ENCODE peak calls at places on chromosomes 4 and X, in ten cellular contexts. One of them, this sample, is unnamed.
A peak's percentile ranks its signal among the peaks of the same experiment; 100 is the strongest.

GRCh38 chrX:18769364-18769763 is 61.9 kb downstream of the PPEF1 start:
- DNase-seq in Panc1: no peak
- DNase-seq in ovary: no peak
- DNase-seq in body of pancreas: no peak
- DNase-seq in GM23338: no peak
- DNase-seq in psoas muscle: no peak
- DNase-seq in mammary epithelial cell: no peak
- DNase-seq in PC-3: no peak
- DNase-seq in astrocyte: no peak
- DNase-seq in CD4-positive, alpha-beta memory T cell: no peak
- DNase-seq in this sample: no peak

GRCh38 chr4:136634121-136634520 is 898.2 kb downstream of the PCDH18 start:
- DNase-seq in psoas muscle: no peak
- DNase-seq in ovary: no peak
- DNase-seq in Panc1: no peak
- DNase-seq in GM23338: no peak
- DNase-seq in astrocyte: no peak
- DNase-seq in CD4-positive, alpha-beta memory T cell: no peak
- DNase-seq in mammary epithelial cell: no peak
- DNase-seq in body of pancreas: no peak
- DNase-seq in PC-3: no peak
- DNase-seq in this sample: no peak

GRCh38 chr4:48699470-48699869 is 80.6 kb downstream of the FRYL start:
- DNase-seq in GM23338: no peak
- DNase-seq in ovary: no peak
- DNase-seq in body of pancreas: no peak
- DNase-seq in psoas muscle: no peak
- DNase-seq in mammary epithelial cell: peak; percentile 53
- DNase-seq in PC-3: peak; percentile 35
- DNase-seq in CD4-positive, alpha-beta memory T cell: no peak
- DNase-seq in Panc1: peak; percentile 30
- DNase-seq in astrocyte: peak; percentile 50
- DNase-seq in this sample: no peak

GRCh38 chrX:71543316-71543715 is 10.4 kb downstream of the OGT start:
- DNase-seq in body of pancreas: no peak
- DNase-seq in psoas muscle: no peak
- DNase-seq in GM23338: no peak
- DNase-seq in CD4-positive, alpha-beta memory T cell: no peak
- DNase-seq in PC-3: peak; percentile 95
- DNase-seq in Panc1: no peak
- DNase-seq in mammary epithelial cell: peak; percentile 91
- DNase-seq in astrocyte: peak; percentile 80
- DNase-seq in ovary: no peak
- DNase-seq in this sample: no peak

GRCh38 chrX:26918633-26919032 is 544.5 kb downstream of the PPP4R3C start:
- DNase-seq in Panc1: no peak
- DNase-seq in CD4-positive, alpha-beta memory T cell: no peak
- DNase-seq in mammary epithelial cell: peak; percentile 9
- DNase-seq in psoas muscle: no peak
- DNase-seq in GM23338: peak; percentile 62
- DNase-seq in astrocyte: no peak
- DNase-seq in body of pancreas: no peak
- DNase-seq in PC-3: peak; percentile 3
- DNase-seq in ovary: no peak
- DNase-seq in this sample: peak; percentile 40

GRCh38 chr4:102139932-102140331 is 205.3 kb downstream of the SLC39A8 start:
- DNase-seq in body of pancreas: no peak
- DNase-seq in astrocyte: peak; percentile 31
- DNase-seq in CD4-positive, alpha-beta memory T cell: no peak
- DNase-seq in PC-3: peak; percentile 88
- DNase-seq in mammary epithelial cell: peak; percentile 78
- DNase-seq in psoas muscle: no peak
- DNase-seq in GM23338: no peak
- DNase-seq in ovary: no peak
- DNase-seq in Panc1: no peak
- DNase-seq in this sample: no peak

GRCh38 chrX:153499876-153500275 is 5.1 kb downstream of the BGN start:
- DNase-seq in body of pancreas: no peak
- DNase-seq in psoas muscle: no peak
- DNase-seq in CD4-positive, alpha-beta memory T cell: no peak
- DNase-seq in mammary epithelial cell: no peak
- DNase-seq in Panc1: no peak
- DNase-seq in PC-3: no peak
- DNase-seq in GM23338: no peak
- DNase-seq in astrocyte: no peak
- DNase-seq in ovary: no peak
- DNase-seq in this sample: no peak

GRCh38 chr4:168511780-168512467 is 15.1 kb downstream of the PALLD start:
- DNase-seq in CD4-positive, alpha-beta memory T cell: peak; percentile 70
- DNase-seq in body of pancreas: no peak
- DNase-seq in Panc1: no peak
- DNase-seq in astrocyte: no peak
- DNase-seq in PC-3: no peak
- DNase-seq in GM23338: peak; percentile 14
- DNase-seq in ovary: no peak
- DNase-seq in psoas muscle: no peak
- DNase-seq in mammary epithelial cell: no peak
- DNase-seq in this sample: no peak

GRCh38 chr4:15291133-15291532 is 136.7 kb upstream of the C1QTNF7 start:
- DNase-seq in CD4-positive, alpha-beta memory T cell: no peak
- DNase-seq in ovary: no peak
- DNase-seq in astrocyte: no peak
- DNase-seq in GM23338: no peak
- DNase-seq in mammary epithelial cell: peak; percentile 5
- DNase-seq in PC-3: no peak
- DNase-seq in body of pancreas: no peak
- DNase-seq in Panc1: no peak
- DNase-seq in psoas muscle: no peak
- DNase-seq in this sample: no peak

GRCh38 chr4:98745372-98745771 is 87.0 kb upstream of the TSPAN5 start:
- DNase-seq in mammary epithelial cell: peak; percentile 32
- DNase-seq in astrocyte: no peak
- DNase-seq in body of pancreas: no peak
- DNase-seq in psoas muscle: no peak
- DNase-seq in CD4-positive, alpha-beta memory T cell: no peak
- DNase-seq in GM23338: peak; percentile 56
- DNase-seq in PC-3: peak; percentile 28
- DNase-seq in ovary: no peak
- DNase-seq in Panc1: no peak
- DNase-seq in this sample: peak; percentile 71

GRCh38 chrX:56563231-56564116 is at the start of gene UBQLN2:
- DNase-seq in astrocyte: peak; percentile 66
- DNase-seq in GM23338: peak; percentile 76
- DNase-seq in body of pancreas: peak; percentile 83
- DNase-seq in CD4-positive, alpha-beta memory T cell: peak; percentile 76
- DNase-seq in ovary: peak; percentile 86
- DNase-seq in Panc1: no peak
- DNase-seq in psoas muscle: peak; percentile 80
- DNase-seq in PC-3: peak; percentile 65
- DNase-seq in mammary epithelial cell: peak; percentile 69
- DNase-seq in this sample: peak; percentile 79

GRCh38 chrX:49263631-49264030 is 879 bp downstream of the FOXP3 start:
- DNase-seq in GM23338: no peak
- DNase-seq in ovary: no peak
- DNase-seq in CD4-positive, alpha-beta memory T cell: no peak
- DNase-seq in body of pancreas: no peak
- DNase-seq in astrocyte: no peak
- DNase-seq in PC-3: no peak
- DNase-seq in Panc1: no peak
- DNase-seq in mammary epithelial cell: no peak
- DNase-seq in psoas muscle: no peak
- DNase-seq in this sample: no peak

GRCh38 chrX:151985955-151986354 is 11.5 kb upstream of the GABRE start:
- DNase-seq in Panc1: no peak
- DNase-seq in CD4-positive, alpha-beta memory T cell: no peak
- DNase-seq in mammary epithelial cell: peak; percentile 37
- DNase-seq in GM23338: no peak
- DNase-seq in PC-3: no peak
- DNase-seq in astrocyte: peak; percentile 50
- DNase-seq in psoas muscle: peak; percentile 20
- DNase-seq in ovary: no peak
- DNase-seq in body of pancreas: no peak
- DNase-seq in this sample: no peak

GRCh38 chrX:7190157-7190556 is 42.2 kb upstream of the PUDP start:
- DNase-seq in PC-3: peak; percentile 6
- DNase-seq in ovary: no peak
- DNase-seq in psoas muscle: no peak
- DNase-seq in GM23338: no peak
- DNase-seq in CD4-positive, alpha-beta memory T cell: no peak
- DNase-seq in mammary epithelial cell: no peak
- DNase-seq in Panc1: no peak
- DNase-seq in astrocyte: no peak
- DNase-seq in body of pancreas: no peak
- DNase-seq in this sample: peak; percentile 37

GRCh38 chr4:88522702-88523324 is 763 bp downstream of the PYURF start:
- DNase-seq in body of pancreas: peak; percentile 28
- DNase-seq in PC-3: peak; percentile 16
- DNase-seq in mammary epithelial cell: peak; percentile 52
- DNase-seq in astrocyte: no peak
- DNase-seq in ovary: peak; percentile 49
- DNase-seq in psoas muscle: peak; percentile 50
- DNase-seq in GM23338: peak; percentile 41
- DNase-seq in CD4-positive, alpha-beta memory T cell: no peak
- DNase-seq in Panc1: no peak
- DNase-seq in this sample: peak; percentile 72

DNA sequence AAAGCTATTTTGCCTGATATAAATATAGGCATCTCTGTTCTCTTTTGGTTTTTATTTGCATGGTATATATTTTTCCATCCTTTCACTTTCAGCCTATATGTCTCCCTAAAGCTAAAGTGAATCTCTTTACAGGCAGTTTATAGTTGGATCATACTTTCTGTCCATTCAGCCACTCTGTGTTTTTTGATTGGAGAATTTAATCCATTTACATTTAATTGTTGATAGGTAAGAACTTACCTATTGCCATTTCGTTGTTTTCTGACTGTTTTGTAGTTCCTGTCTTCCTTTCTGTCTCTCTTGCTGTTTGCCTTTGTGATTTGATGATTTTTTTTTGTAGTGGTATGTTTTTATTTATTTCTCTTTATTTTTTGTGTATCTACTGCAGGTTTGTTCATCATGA is 155.9 kb upstream of the ANXA3 start:
- DNase-seq in body of pancreas: no peak
- DNase-seq in PC-3: no peak
- DNase-seq in GM23338: no peak
- DNase-seq in astrocyte: no peak
- DNase-seq in psoas muscle: no peak
- DNase-seq in CD4-positive, alpha-beta memory T cell: no peak
- DNase-seq in mammary epithelial cell: no peak
- DNase-seq in ovary: no peak
- DNase-seq in Panc1: no peak
- DNase-seq in this sample: no peak
- H3K4me3 ChIP-seq in body of pancreas: no peak overlapping the region
- H3K4me3 ChIP-seq in PC-3: no peak overlapping the region
- H3K4me3 ChIP-seq in GM23338: no peak overlapping the region
- H3K4me3 ChIP-seq in astrocyte: no peak overlapping the region
- H3K4me3 ChIP-seq in psoas muscle: no peak overlapping the region
- H3K4me3 ChIP-seq in CD4-positive, alpha-beta memory T cell: no peak overlapping the region
- H3K4me3 ChIP-seq in mammary epithelial cell: no peak overlapping the region
- H3K4me3 ChIP-seq in ovary: no peak overlapping the region
- H3K4me3 ChIP-seq in Panc1: no peak overlapping the region
- H3K4me3 ChIP-seq in this sample: no peak overlapping the region

GRCh38 chrX:1025413-1025812 is 187.0 kb downstream of the CRLF2 start:
- DNase-seq in astrocyte: no peak
- DNase-seq in PC-3: no peak
- DNase-seq in CD4-positive, alpha-beta memory T cell: no peak
- DNase-seq in psoas muscle: no peak
- DNase-seq in Panc1: no peak
- DNase-seq in mammary epithelial cell: no peak
- DNase-seq in ovary: no peak
- DNase-seq in body of pancreas: no peak
- DNase-seq in GM23338: no peak
- DNase-seq in this sample: no peak

GRCh38 chrX:1026263-1027015 is 186.0 kb downstream of the CRLF2 start:
- DNase-seq in mammary epithelial cell: no peak
- DNase-seq in body of pancreas: no peak
- DNase-seq in psoas muscle: no peak
- DNase-seq in astrocyte: no peak
- DNase-seq in PC-3: no peak
- DNase-seq in GM23338: no peak
- DNase-seq in ovary: no peak
- DNase-seq in CD4-positive, alpha-beta memory T cell: peak; percentile 11
- DNase-seq in Panc1: no peak
- DNase-seq in this sample: no peak

GRCh38 chrX:1029494-1029893 is 183.0 kb downstream of the CRLF2 start:
- DNase-seq in astrocyte: no peak
- DNase-seq in PC-3: no peak
- DNase-seq in body of pancreas: no peak
- DNase-seq in psoas muscle: no peak
- DNase-seq in mammary epithelial cell: no peak
- DNase-seq in GM23338: no peak
- DNase-seq in ovary: no peak
- DNase-seq in CD4-positive, alpha-beta memory T cell: no peak
- DNase-seq in Panc1: no peak
- DNase-seq in this sample: no peak

GRCh38 chrX:1027680-1028079 is 184.8 kb downstream of the CRLF2 start:
- DNase-seq in mammary epithelial cell: no peak
- DNase-seq in psoas muscle: no peak
- DNase-seq in GM23338: no peak
- DNase-seq in CD4-positive, alpha-beta memory T cell: no peak
- DNase-seq in body of pancreas: no peak
- DNase-seq in astrocyte: no peak
- DNase-seq in ovary: no peak
- DNase-seq in Panc1: no peak
- DNase-seq in PC-3: no peak
- DNase-seq in this sample: no peak

GRCh38 chrX:1027133-1027532 is 185.3 kb downstream of the CRLF2 start:
- DNase-seq in mammary epithelial cell: no peak
- DNase-seq in body of pancreas: no peak
- DNase-seq in GM23338: no peak
- DNase-seq in astrocyte: no peak
- DNase-seq in PC-3: no peak
- DNase-seq in ovary: no peak
- DNase-seq in CD4-positive, alpha-beta memory T cell: no peak
- DNase-seq in psoas muscle: no peak
- DNase-seq in Panc1: no peak
- DNase-seq in this sample: no peak
- H3K27ac ChIP-seq in mammary epithelial cell: no peak overlapping the region
- H3K27ac ChIP-seq in body of pancreas: no peak overlapping the region
- H3K27ac ChIP-seq in GM23338: no peak overlapping the region
- H3K27ac ChIP-seq in astrocyte: no peak overlapping the region
- H3K27ac ChIP-seq in PC-3: no peak overlapping the region
- H3K27ac ChIP-seq in ovary: no peak overlapping the region
- H3K27ac ChIP-seq in CD4-positive, alpha-beta memory T cell: no peak overlapping the region
- H3K27ac ChIP-seq in psoas muscle: no peak overlapping the region
- H3K27ac ChIP-seq in Panc1: no peak overlapping the region
- H3K27ac ChIP-seq in this sample: no peak overlapping the region

GRCh38 chrX:132908891-132909290 is 49.5 kb downstream of the HS6ST2 start:
- DNase-seq in PC-3: peak; percentile 40
- DNase-seq in CD4-positive, alpha-beta memory T cell: no peak
- DNase-seq in psoas muscle: no peak
- DNase-seq in astrocyte: no peak
- DNase-seq in Panc1: no peak
- DNase-seq in mammary epithelial cell: no peak
- DNase-seq in ovary: no peak
- DNase-seq in body of pancreas: no peak
- DNase-seq in GM23338: no peak
- DNase-seq in this sample: no peak
- H3K4me3 ChIP-seq in PC-3: no peak overlapping the region
- H3K4me3 ChIP-seq in CD4-positive, alpha-beta memory T cell: no peak overlapping the region
- H3K4me3 ChIP-seq in psoas muscle: no peak overlapping the region
- H3K4me3 ChIP-seq in astrocyte: no peak overlapping the region
- H3K4me3 ChIP-seq in Panc1: no peak overlapping the region
- H3K4me3 ChIP-seq in mammary epithelial cell: no peak overlapping the region
- H3K4me3 ChIP-seq in ovary: no peak overlapping the region
- H3K4me3 ChIP-seq in body of pancreas: no peak overlapping the region
- H3K4me3 ChIP-seq in GM23338: no peak overlapping the region
- H3K4me3 ChIP-seq in this sample: no peak overlapping the region

GRCh38 chr4:150384249-150384648 is 197.7 kb upstream of the MAB21L2 start:
- DNase-seq in CD4-positive, alpha-beta memory T cell: no peak
- DNase-seq in mammary epithelial cell: no peak
- DNase-seq in GM23338: peak; percentile 15
- DNase-seq in body of pancreas: no peak
- DNase-seq in psoas muscle: no peak
- DNase-seq in ovary: no peak
- DNase-seq in Panc1: no peak
- DNase-seq in astrocyte: no peak
- DNase-seq in PC-3: no peak
- DNase-seq in this sample: no peak
- H3K27ac ChIP-seq in CD4-positive, alpha-beta memory T cell: no peak overlapping the region
- H3K27ac ChIP-seq in mammary epithelial cell: no peak overlapping the region
- H3K27ac ChIP-seq in GM23338: peak overlapping the region; percentile 52
- H3K27ac ChIP-seq in body of pancreas: no peak overlapping the region
- H3K27ac ChIP-seq in psoas muscle: no peak overlapping the region
- H3K27ac ChIP-seq in ovary: no peak overlapping the region
- H3K27ac ChIP-seq in Panc1: no peak overlapping the region
- H3K27ac ChIP-seq in astrocyte: no peak overlapping the region
- H3K27ac ChIP-seq in PC-3: no peak overlapping the region
- H3K27ac ChIP-seq in this sample: no peak overlapping the region

This sample was measured in WERI-Rb-1.